ENCODE peak calls at places on chromosome 17, in four cellular contexts. F is dorsolateral prefrontal cortex, A is astrocyte of the hippocampus, P is hippocampal formation. V is an unnamed sample.

GRCh38 chr17:48724241-48725004 is 1.4 kb downstream of the PRAC2 start:
- DNase-seq in F (peak; percentile 57), A (peak; percentile 85), P (peak; percentile 45), V (peak; percentile 16)

GRCh38 chr17:80785477-80786178 is 206.0 kb upstream of the CHMP6 start:
- DNase-seq in F (no peak), A (peak; percentile 49), P (no peak), V (peak; percentile 55)

GRCh38 chr17:42365136-42365535 is 23.1 kb downstream of the STAT3 start:
- DNase-seq in F (no peak), A (peak; percentile 90), P (no peak), V (no peak)

GRCh38 chr17:75872434-75873351 is 5.7 kb downstream of the TRIM47 start:
- DNase-seq in F (no peak), A (peak; percentile 82), P (peak; percentile 37), V (no peak)

GRCh38 chr17:34703533-34703932 is 124.2 kb downstream of the TMEM132E start:
- DNase-seq in F (no peak), A (peak; percentile 67), P (no peak), V (no peak)

GRCh38 chr17:77555741-77556291 is 402.7 kb upstream of the TNRC6C start:
- DNase-seq in F (peak; percentile 50), A (peak; percentile 83), P (peak; percentile 33), V (peak; percentile 62)

GRCh38 chr17:50953831-50954601 is 87.9 kb upstream of the TOB1 start:
- DNase-seq in F (no peak), A (peak; percentile 78), P (peak; percentile 19), V (no peak)

GRCh38 chr17:13337864-13338371 is 263.8 kb downstream of the HS3ST3A1 start:
- DNase-seq in F (no peak), A (peak; percentile 82), P (peak; percentile 2), V (no peak)

GRCh38 chr17:41784207-41784744 is 2.2 kb downstream of the JUP start:
- DNase-seq in F (no peak), A (peak; percentile 73), P (no peak), V (no peak)

GRCh38 chr17:68184141-68184571 is 63.7 kb upstream of the AMZ2 start:
- DNase-seq in F (no peak), A (peak; percentile 81), P (no peak), V (no peak)

GRCh38 chr17:38418693-38419507 is 9.4 kb upstream of the ARHGAP23 start:
- DNase-seq in F (no peak), A (peak; percentile 39), P (no peak), V (no peak)

GRCh38 chr17:32330142-32330541 is 11.8 kb downstream of the C17orf75 start:
- DNase-seq in F (no peak), A (no peak), P (no peak), V (no peak)

GRCh38 chr17:40556198-40556661 is 9.0 kb downstream of the CCR7 start:
- DNase-seq in F (no peak), A (no peak), P (no peak), V (no peak)

GRCh38 chr17:4934173-4934979 is 2.3 kb downstream of the GP1BA start:
- DNase-seq in F (no peak), A (peak; percentile 78), P (no peak), V (no peak)

GRCh38 chr17:68562736-68563135 is 38.4 kb downstream of the FAM20A start:
- DNase-seq in F (no peak), A (peak; percentile 9), P (no peak), V (no peak)

GRCh38 chr17:8885968-8886674 is 18.6 kb upstream of the PIK3R6 start:
- DNase-seq in F (no peak), A (no peak), P (no peak), V (no peak)

GRCh38 chr17:43356999-43357398 is 41.8 kb upstream of the ARL4D start:
- DNase-seq in F (no peak), A (peak; percentile 82), P (no peak), V (no peak)

GRCh38 chr17:44906010-44906646 is 6.9 kb upstream of the EFTUD2 start:
- DNase-seq in F (no peak), A (peak; percentile 64), P (no peak), V (no peak)

GRCh38 chr17:39601758-39602532 is 5.8 kb downstream of the NEUROD2 start:
- DNase-seq in F (no peak), A (no peak), P (no peak), V (no peak)

GRCh38 chr17:40021471-40021961 is 6.3 kb downstream of the CSF3 start:
- DNase-seq in F (no peak), A (peak; percentile 59), P (no peak), V (no peak)

GRCh38 chr17:15999974-16000827 is 577 bp downstream of the TTC19 start:
- DNase-seq in F (no peak), A (no peak), P (no peak), V (no peak)

GRCh38 chr17:75181608-75182318 is 996 bp downstream of the SUMO2 start:
- DNase-seq in F (no peak), A (peak; percentile 30), P (no peak), V (no peak)

GRCh38 chr17:2335726-2336214 is 487 bp downstream of the TSR1 start:
- DNase-seq in F (no peak), A (peak; percentile 71), P (no peak), V (no peak)

GRCh38 chr17:78597923-78598545 is 20.8 kb upstream of the DNAH17 start:
- DNase-seq in F (no peak), A (no peak), P (no peak), V (no peak)

GRCh38 chr17:46896991-46897390 is 26.0 kb upstream of the GOSR2 start:
- DNase-seq in F (no peak), A (no peak), P (no peak), V (no peak)